ENCODE peak calls at places on chromosomes 11 and 22, in seven cellular contexts. Y is psoas muscle, J is IMR-90, B is colonic mucosa, E is astrocyte of the cerebellum, Z is neural progenitor cell, L is fibroblast of pulmonary artery. V is an unnamed sample.

GRCh38 chr11:16784671-16785070 is 46.2 kb downstream of the C11orf58 start:
- DNase-seq in Y (no peak), J (no peak), B (no peak), E (no peak), Z (no peak), L (peak; percentile 27), V (peak; percentile 47)

GRCh38 chr11:43427971-43428370 is 69.3 kb downstream of the TTC17 start:
- DNase-seq in Y (no peak), J (peak; percentile 2), B (no peak), E (no peak), Z (no peak), L (no peak), V (no peak)

GRCh38 chr22:34972498-34972897 is 93.5 kb upstream of the ISX start:
- DNase-seq in Y (no peak), J (no peak), B (no peak), E (no peak), Z (peak; percentile 52), L (no peak), V (no peak)

GRCh38 chr11:43574949-43575915 is 105.3 kb upstream of the HSD17B12 start:
- DNase-seq in Y (no peak), J (peak; percentile 82), B (no peak), E (no peak), Z (peak; percentile 87), L (peak; percentile 68), V (peak; percentile 57)

GRCh38 chr11:74634537-74634936 is 42.2 kb downstream of the POLD3 start:
- DNase-seq in Y (no peak), J (peak; percentile 66), B (peak; percentile 39), E (peak; percentile 37), Z (no peak), L (peak; percentile 69), V (peak; percentile 63)

GRCh38 chr22:44455151-44455962 is 42.7 kb downstream of the RTL6 start:
- DNase-seq in Y (no peak), J (no peak), B (peak; percentile 16), E (no peak), Z (no peak), L (no peak), V (no peak)

GRCh38 chr11:102467080-102467708 is 14.6 kb upstream of the TMEM123 start:
- DNase-seq in Y (no peak), J (no peak), B (peak; percentile 44), E (no peak), Z (no peak), L (no peak), V (no peak)

GRCh38 chr11:12696911-12697581 is 22.8 kb downstream of the TEAD1 start:
- DNase-seq in Y (no peak), J (no peak), B (no peak), E (no peak), Z (no peak), L (no peak), V (no peak)

GRCh38 chr11:67053896-67054850 is 2.5 kb upstream of the RHOD start:
- DNase-seq in Y (peak; percentile 49), J (peak; percentile 91), B (peak; percentile 69), E (peak; percentile 78), Z (peak; percentile 79), L (peak; percentile 69), V (peak; percentile 59)

GRCh38 chr11:37264783-37265182 is 666.7 kb upstream of the RAG2 start:
- DNase-seq in Y (no peak), J (no peak), B (no peak), E (no peak), Z (no peak), L (peak; percentile 82), V (no peak)

GRCh38 chr11:32255876-32256275 is 165.0 kb downstream of the RCN1 start:
- DNase-seq in Y (no peak), J (no peak), B (no peak), E (no peak), Z (peak; percentile 37), L (no peak), V (no peak)

GRCh38 chr11:95134491-95134890 is 44.8 kb downstream of the ENDOD1 start:
- DNase-seq in Y (peak; percentile 29), J (peak; percentile 51), B (no peak), E (no peak), Z (no peak), L (peak; percentile 58), V (peak; percentile 55)

GRCh38 chr11:61071208-61071681 is 31.0 kb upstream of the CD5 start:
- DNase-seq in Y (no peak), J (no peak), B (no peak), E (no peak), Z (no peak), L (no peak), V (no peak)

GRCh38 chr11:8241373-8242112 is 22.1 kb downstream of the LMO1 start:
- DNase-seq in Y (no peak), J (no peak), B (no peak), E (no peak), Z (peak; percentile 66), L (no peak), V (no peak)

GRCh38 chr22:24107668-24108067 is 73.6 kb upstream of the SUSD2 start:
- DNase-seq in Y (peak; percentile 89), J (peak; percentile 90), B (peak; percentile 56), E (peak; percentile 93), Z (no peak), L (peak; percentile 89), V (peak; percentile 95)

GRCh38 chr11:114073506-114074381 is 14.2 kb downstream of the ZBTB16 start:
- DNase-seq in Y (no peak), J (no peak), B (no peak), E (no peak), Z (peak; percentile 36), L (no peak), V (no peak)

GRCh38 chr22:45918455-45919370 is 58.2 kb downstream of the WNT7B start:
- DNase-seq in Y (no peak), J (no peak), B (no peak), E (peak; percentile 18), Z (no peak), L (peak; percentile 40), V (no peak)

GRCh38 chr11:68924073-68924925 is 20.6 kb downstream of the IGHMBP2 start:
- DNase-seq in Y (no peak), J (no peak), B (no peak), E (no peak), Z (no peak), L (no peak), V (no peak)

GRCh38 chr11:75577198-75577597 is 15.1 kb downstream of the SERPINH1 start:
- DNase-seq in Y (peak; percentile 56), J (peak; percentile 38), B (peak; percentile 58), E (no peak), Z (peak; percentile 59), L (no peak), V (no peak)

GRCh38 chr11:16809901-16810668 is 71.6 kb downstream of the C11orf58 start:
- DNase-seq in Y (peak; percentile 43), J (peak; percentile 33), B (no peak), E (peak; percentile 43), Z (no peak), L (peak; percentile 70), V (peak; percentile 47)

GRCh38 chr22:49602481-49602880 is 225.2 kb downstream of the BRD1 start:
- DNase-seq in Y (no peak), J (no peak), B (no peak), E (no peak), Z (no peak), L (no peak), V (no peak)

GRCh38 chr22:49603016-49603415 is 224.7 kb downstream of the BRD1 start:
- DNase-seq in Y (no peak), J (no peak), B (no peak), E (no peak), Z (no peak), L (no peak), V (no peak)

GRCh38 chr22:49606562-49606961 is 221.1 kb downstream of the BRD1 start:
- DNase-seq in Y (no peak), J (no peak), B (no peak), E (no peak), Z (no peak), L (no peak), V (no peak)

GRCh38 chr22:49607821-49608220 is 219.9 kb downstream of the BRD1 start:
- DNase-seq in Y (no peak), J (no peak), B (no peak), E (no peak), Z (no peak), L (no peak), V (no peak)

DNA sequence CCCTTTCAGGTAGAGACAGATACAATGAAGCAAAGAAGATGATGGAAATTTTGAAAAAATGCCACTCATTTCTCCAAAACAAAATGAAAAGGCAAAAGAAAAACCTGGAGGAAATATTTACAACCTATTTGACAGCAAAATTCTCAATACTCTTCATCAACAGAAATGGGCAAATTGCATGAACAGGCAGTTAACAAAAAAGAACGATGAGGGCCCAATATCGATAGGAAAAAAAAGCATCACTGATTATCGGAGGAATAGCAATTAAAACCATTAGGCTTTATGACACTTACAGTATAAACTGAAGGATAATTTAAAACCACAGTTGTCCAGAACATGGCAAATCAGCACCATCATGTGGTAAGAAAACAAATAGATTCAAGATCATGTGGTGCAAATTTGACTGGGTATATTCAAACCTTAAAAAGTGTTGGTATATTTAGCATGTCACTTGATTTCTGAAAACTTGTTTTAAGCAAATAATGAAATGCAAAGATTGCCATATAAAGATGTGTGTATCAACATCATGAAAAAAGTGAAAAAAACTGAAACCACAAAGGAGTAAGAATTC is 222.9 kb downstream of the BRD1 start:
- DNase-seq in Y (no peak), J (no peak), B (no peak), E (no peak), Z (no peak), L (no peak), V (no peak)
- TF ChIP-seq CTCF in Y (no peak), J (no peak), B (no peak), E (no peak), Z (no peak), L (no peak), V (no peak)

GRCh38 chr22:41357191-41357590 is 24.6 kb upstream of the TEF start:
- DNase-seq in Y (no peak), J (no peak), B (no peak), E (no peak), Z (no peak), L (no peak), V (no peak)

GRCh38 chr22:41353862-41354575 is 27.7 kb upstream of the TEF start:
- DNase-seq in Y (no peak), J (no peak), B (no peak), E (no peak), Z (no peak), L (no peak), V (no peak)

GRCh38 chr22:41355895-41356294 is 25.8 kb upstream of the TEF start:
- DNase-seq in Y (no peak), J (no peak), B (no peak), E (no peak), Z (no peak), L (no peak), V (no peak)

GRCh38 chr22:41356430-41357028 is 25.2 kb upstream of the TEF start:
- DNase-seq in Y (no peak), J (no peak), B (no peak), E (no peak), Z (no peak), L (no peak), V (no peak)

GRCh38 chr22:41354979-41355378 is 26.8 kb upstream of the TEF start:
- DNase-seq in Y (no peak), J (no peak), B (no peak), E (no peak), Z (no peak), L (no peak), V (no peak)
- H3K4me3 ChIP-seq in Y (no peak overlapping the region), J (no peak overlapping the region), B (no peak overlapping the region), E (no peak overlapping the region), Z (no peak overlapping the region), L (no peak overlapping the region), V (no peak overlapping the region)

GRCh38 chr11:20672575-20672974 is 3.2 kb downstream of the NELL1 start:
- DNase-seq in Y (no peak), J (no peak), B (no peak), E (no peak), Z (peak; percentile 41), L (peak; percentile 10), V (peak; percentile 4)
- TF ChIP-seq CTCF in Y (peak; percentile 21), J (peak; percentile 9), B (no peak), E (peak; percentile 28), Z (peak; percentile 60), L (peak; percentile 34), V (peak; percentile 36)

GRCh38 chr11:46332093-46332567 is 15.1 kb upstream of the DGKZ start:
- DNase-seq in Y (no peak), J (no peak), B (no peak), E (no peak), Z (no peak), L (no peak), V (no peak)
- H3K4me3 ChIP-seq in Y (peak overlapping the region; percentile 62), J (no peak overlapping the region), B (no peak overlapping the region), E (no peak overlapping the region), Z (peak overlapping the region; percentile 83), L (no peak overlapping the region), V (no peak overlapping the region)

V was measured in fibroblast of the aortic adventitia.